ENCODE peak calls at places on chromosomes 3 and 15, in six cellular contexts. One of them, this sample, is unnamed.

GRCh38 chr3:68057637-68058320 is 403.4 kb upstream of the SUCLG2 start:
- DNase-seq in astrocyte of the spinal cord: no peak
- DNase-seq in thyroid gland: no peak
- DNase-seq in nephron progenitor cell: no peak
- DNase-seq in left lung: no peak
- DNase-seq in LNCaP clone FGC: no peak
- DNase-seq in this sample: no peak

GRCh38 chr3:111541391-111541790 is 606 bp upstream of the CD96 start:
- DNase-seq in nephron progenitor cell: no peak
- DNase-seq in astrocyte of the spinal cord: no peak
- DNase-seq in LNCaP clone FGC: no peak
- DNase-seq in left lung: no peak
- DNase-seq in thyroid gland: no peak
- DNase-seq in this sample: no peak

GRCh38 chr3:154794383-154794782 is 285.7 kb upstream of the MME start:
- DNase-seq in left lung: no peak
- DNase-seq in thyroid gland: no peak
- DNase-seq in LNCaP clone FGC: no peak
- DNase-seq in astrocyte of the spinal cord: no peak
- DNase-seq in nephron progenitor cell: no peak
- DNase-seq in this sample: no peak

GRCh38 chr3:143875566-143875965 is 27.3 kb upstream of the SLC9A9 start:
- DNase-seq in nephron progenitor cell: no peak
- DNase-seq in astrocyte of the spinal cord: no peak
- DNase-seq in thyroid gland: no peak
- DNase-seq in left lung: no peak
- DNase-seq in LNCaP clone FGC: no peak
- DNase-seq in this sample: no peak

GRCh38 chr3:72323794-72324193 is 524.5 kb downstream of the SHQ1 start:
- DNase-seq in thyroid gland: peak
- DNase-seq in nephron progenitor cell: no peak
- DNase-seq in astrocyte of the spinal cord: no peak
- DNase-seq in LNCaP clone FGC: no peak
- DNase-seq in left lung: no peak
- DNase-seq in this sample: no peak

GRCh38 chr3:152717252-152717651 is 117.7 kb upstream of the P2RY1 start:
- DNase-seq in astrocyte of the spinal cord: no peak
- DNase-seq in nephron progenitor cell: no peak
- DNase-seq in left lung: no peak
- DNase-seq in LNCaP clone FGC: no peak
- DNase-seq in thyroid gland: no peak
- DNase-seq in this sample: no peak

GRCh38 chr3:154243353-154243752 is 80.9 kb downstream of the DHX36 start:
- DNase-seq in astrocyte of the spinal cord: peak
- DNase-seq in nephron progenitor cell: no peak
- DNase-seq in thyroid gland: no peak
- DNase-seq in LNCaP clone FGC: no peak
- DNase-seq in left lung: no peak
- DNase-seq in this sample: no peak

GRCh38 chr3:113241292-113242033 is 30.1 kb downstream of the BOC start:
- DNase-seq in LNCaP clone FGC: no peak
- DNase-seq in astrocyte of the spinal cord: peak
- DNase-seq in nephron progenitor cell: peak
- DNase-seq in thyroid gland: no peak
- DNase-seq in left lung: no peak
- DNase-seq in this sample: no peak

GRCh38 chr15:66650433-66650832 is 51.6 kb upstream of the SMAD6 start:
- DNase-seq in nephron progenitor cell: no peak
- DNase-seq in LNCaP clone FGC: peak
- DNase-seq in astrocyte of the spinal cord: no peak
- DNase-seq in thyroid gland: peak
- DNase-seq in left lung: peak
- DNase-seq in this sample: no peak

GRCh38 chr3:127747751-127748521 is 74.4 kb downstream of the MGLL start:
- DNase-seq in LNCaP clone FGC: peak
- DNase-seq in astrocyte of the spinal cord: peak
- DNase-seq in thyroid gland: peak
- DNase-seq in nephron progenitor cell: no peak
- DNase-seq in left lung: peak
- DNase-seq in this sample: no peak

DNA sequence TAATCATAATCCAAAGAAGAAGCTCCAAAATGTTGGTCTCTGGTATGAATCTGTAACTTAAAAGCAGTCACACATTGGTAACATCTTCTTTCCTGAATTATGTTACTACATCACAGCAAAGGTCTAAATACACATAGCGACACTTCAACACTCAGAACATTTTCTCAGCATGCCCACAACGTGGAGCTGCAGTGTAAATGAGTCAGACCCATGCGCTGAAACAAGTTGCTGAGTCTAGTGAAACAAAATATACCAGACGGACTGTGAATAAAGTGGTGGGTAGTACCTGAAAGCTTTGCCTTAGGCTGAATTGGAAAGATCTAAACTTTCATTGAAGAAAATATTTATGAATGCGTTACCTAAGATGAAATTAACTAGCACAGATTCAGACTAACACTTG is 33.2 kb upstream of the GOLGA8B start:
- DNase-seq in astrocyte of the spinal cord: peak
- DNase-seq in nephron progenitor cell: no peak
- DNase-seq in LNCaP clone FGC: no peak
- DNase-seq in thyroid gland: peak
- DNase-seq in left lung: no peak
- DNase-seq in this sample: no peak
- TF ChIP-seq CTCF in astrocyte of the spinal cord: peak
- TF ChIP-seq CTCF in nephron progenitor cell: no peak
- TF ChIP-seq CTCF in LNCaP clone FGC: peak
- TF ChIP-seq CTCF in thyroid gland: no peak
- TF ChIP-seq CTCF in left lung: no peak
- TF ChIP-seq CTCF in this sample: no peak

GRCh38 chr15:77630956-77631789 is 1.5 kb downstream of the LINGO1 start:
- DNase-seq in thyroid gland: peak
- DNase-seq in nephron progenitor cell: peak
- DNase-seq in astrocyte of the spinal cord: no peak
- DNase-seq in left lung: no peak
- DNase-seq in LNCaP clone FGC: no peak
- DNase-seq in this sample: no peak
- TF ChIP-seq CTCF in thyroid gland: no peak
- TF ChIP-seq CTCF in nephron progenitor cell: no peak
- TF ChIP-seq CTCF in astrocyte of the spinal cord: peak
- TF ChIP-seq CTCF in left lung: no peak
- TF ChIP-seq CTCF in LNCaP clone FGC: peak
- TF ChIP-seq CTCF in this sample: no peak

GRCh38 chr3:37985637-37986320 is 4.8 kb upstream of the VILL start:
- DNase-seq in left lung: peak
- DNase-seq in LNCaP clone FGC: peak
- DNase-seq in astrocyte of the spinal cord: no peak
- DNase-seq in nephron progenitor cell: no peak
- DNase-seq in thyroid gland: no peak
- DNase-seq in this sample: no peak
- TF ChIP-seq CTCF in left lung: no peak
- TF ChIP-seq CTCF in LNCaP clone FGC: no peak
- TF ChIP-seq CTCF in astrocyte of the spinal cord: no peak
- TF ChIP-seq CTCF in nephron progenitor cell: no peak
- TF ChIP-seq CTCF in thyroid gland: no peak
- TF ChIP-seq CTCF in this sample: no peak

GRCh38 chr15:63503739-63504246 is 600 bp upstream of the USP3 start:
- DNase-seq in thyroid gland: peak
- DNase-seq in nephron progenitor cell: peak
- DNase-seq in astrocyte of the spinal cord: peak
- DNase-seq in LNCaP clone FGC: no peak
- DNase-seq in left lung: peak
- DNase-seq in this sample: no peak

GRCh38 chr15:63504979-63505841 is 817 bp downstream of the USP3 start:
- DNase-seq in nephron progenitor cell: peak
- DNase-seq in LNCaP clone FGC: peak
- DNase-seq in astrocyte of the spinal cord: peak
- DNase-seq in thyroid gland: peak
- DNase-seq in left lung: peak
- DNase-seq in this sample: peak

GRCh38 chr15:63502843-63503738 is 1.3 kb upstream of the USP3 start:
- DNase-seq in thyroid gland: peak
- DNase-seq in astrocyte of the spinal cord: peak
- DNase-seq in nephron progenitor cell: peak
- DNase-seq in LNCaP clone FGC: no peak
- DNase-seq in left lung: peak
- DNase-seq in this sample: peak

GRCh38 chr15:63505842-63506222 is 1.4 kb downstream of the USP3 start:
- DNase-seq in thyroid gland: no peak
- DNase-seq in LNCaP clone FGC: no peak
- DNase-seq in nephron progenitor cell: no peak
- DNase-seq in astrocyte of the spinal cord: no peak
- DNase-seq in left lung: no peak
- DNase-seq in this sample: no peak

GRCh38 chr15:63504247-63504978 is at the start of gene USP3:
- DNase-seq in nephron progenitor cell: peak
- DNase-seq in left lung: peak
- DNase-seq in LNCaP clone FGC: peak
- DNase-seq in astrocyte of the spinal cord: peak
- DNase-seq in thyroid gland: peak
- DNase-seq in this sample: peak
- TF ChIP-seq CTCF in nephron progenitor cell: peak
- TF ChIP-seq CTCF in left lung: peak
- TF ChIP-seq CTCF in LNCaP clone FGC: peak
- TF ChIP-seq CTCF in astrocyte of the spinal cord: peak
- TF ChIP-seq CTCF in thyroid gland: no peak
- TF ChIP-seq CTCF in this sample: no peak

GRCh38 chr15:64665179-64665578 is 110.2 kb downstream of the RBPMS2 start:
- DNase-seq in nephron progenitor cell: no peak
- DNase-seq in thyroid gland: no peak
- DNase-seq in left lung: no peak
- DNase-seq in astrocyte of the spinal cord: no peak
- DNase-seq in LNCaP clone FGC: no peak
- DNase-seq in this sample: no peak
- TF ChIP-seq CTCF in nephron progenitor cell: no peak
- TF ChIP-seq CTCF in thyroid gland: no peak
- TF ChIP-seq CTCF in left lung: no peak
- TF ChIP-seq CTCF in astrocyte of the spinal cord: no peak
- TF ChIP-seq CTCF in LNCaP clone FGC: no peak
- TF ChIP-seq CTCF in this sample: no peak

This sample was measured in activated B cell treated with CpG ODN at 0.5 μM for 24 hours.